ENCODE peak calls at places on chromosomes 16 and 17, in nine cellular contexts. T is CD8-positive, alpha-beta T cell; F is pancreas; K is Panc1; O is right cardiac atrium; L is psoas muscle; E is heart left ventricle; X is mucosa of descending colon; P is lower lobe of right lung. V is an unnamed sample.

GRCh38 chr16:68146583-68146982 is 61.4 kb downstream of the NFATC3 start:
- ATAC-seq in K (no peak), O (peak), T (no peak), P (peak), L (no peak), X (no peak), F (peak), E (peak), V (no peak)

GRCh38 chr17:44176671-44177501 is 6.4 kb downstream of the ASB16 start:
- ATAC-seq in L (no peak), E (peak), P (peak), K (no peak), X (no peak), T (no peak), O (peak), F (no peak), V (peak)

GRCh38 chr17:77089118-77089477 is 51.7 kb upstream of the SEC14L1 start:
- ATAC-seq in X (peak), O (peak), F (peak), L (peak), P (peak), K (no peak), E (peak), T (peak), V (no peak)

GRCh38 chr16:71626858-71627213 is 852 bp downstream of the MARVELD3 start:
- ATAC-seq in X (peak), T (no peak), P (peak), E (no peak), K (peak), L (no peak), O (peak), F (peak), V (no peak)

GRCh38 chr17:74194682-74195081 is 8.8 kb upstream of the RPL38 start:
- ATAC-seq in F (no peak), E (no peak), K (no peak), O (no peak), T (no peak), X (no peak), P (no peak), L (no peak), V (no peak)

GRCh38 chr17:15403276-15403939 is 62.0 kb upstream of the TEKT3 start:
- ATAC-seq in O (peak), K (no peak), L (no peak), F (no peak), T (no peak), E (peak), X (peak), P (no peak), V (no peak)

GRCh38 chr16:89536371-89536770 is 24.1 kb upstream of the RPL13 start:
- ATAC-seq in X (peak), E (no peak), F (no peak), L (no peak), O (no peak), T (no peak), P (no peak), K (no peak), V (no peak)

GRCh38 chr16:49528035-49528434 is 154.4 kb downstream of the C16orf78 start:
- ATAC-seq in L (no peak), T (peak), K (no peak), X (peak), O (peak), P (no peak), E (peak), F (no peak), V (peak)

GRCh38 chr17:63652106-63652505 is 29.9 kb downstream of the MAP3K3 start:
- ATAC-seq in T (no peak), X (no peak), L (no peak), F (no peak), E (peak), P (no peak), O (peak), K (no peak), V (no peak)

GRCh38 chr16:4386452-4386813 is 14.8 kb downstream of the VASN start:
- ATAC-seq in X (peak), P (no peak), K (peak), O (peak), T (no peak), E (peak), F (no peak), L (no peak), V (no peak)

GRCh38 chr16:4385789-4386451 is 14.3 kb downstream of the VASN start:
- ATAC-seq in X (no peak), L (no peak), T (no peak), E (no peak), P (no peak), F (no peak), K (no peak), O (no peak), V (no peak)

GRCh38 chr16:4383591-4384495 is 12.2 kb downstream of the VASN start:
- ATAC-seq in P (no peak), E (no peak), L (no peak), X (no peak), T (no peak), K (peak), F (no peak), O (no peak), V (no peak)

GRCh38 chr16:4384497-4384896 is 12.8 kb downstream of the VASN start:
- ATAC-seq in P (no peak), O (no peak), F (no peak), X (no peak), T (no peak), L (no peak), K (no peak), E (peak), V (no peak)

GRCh38 chr16:4385066-4385788 is 13.6 kb downstream of the VASN start:
- ATAC-seq in X (no peak), O (no peak), P (no peak), K (no peak), F (no peak), T (no peak), L (no peak), E (no peak), V (no peak)
- H3K4me3 ChIP-seq in X (no peak), O (no peak), P (no peak), K (no peak), F (no peak), T (no peak), L (no peak), E (no peak), V (no peak)

DNA sequence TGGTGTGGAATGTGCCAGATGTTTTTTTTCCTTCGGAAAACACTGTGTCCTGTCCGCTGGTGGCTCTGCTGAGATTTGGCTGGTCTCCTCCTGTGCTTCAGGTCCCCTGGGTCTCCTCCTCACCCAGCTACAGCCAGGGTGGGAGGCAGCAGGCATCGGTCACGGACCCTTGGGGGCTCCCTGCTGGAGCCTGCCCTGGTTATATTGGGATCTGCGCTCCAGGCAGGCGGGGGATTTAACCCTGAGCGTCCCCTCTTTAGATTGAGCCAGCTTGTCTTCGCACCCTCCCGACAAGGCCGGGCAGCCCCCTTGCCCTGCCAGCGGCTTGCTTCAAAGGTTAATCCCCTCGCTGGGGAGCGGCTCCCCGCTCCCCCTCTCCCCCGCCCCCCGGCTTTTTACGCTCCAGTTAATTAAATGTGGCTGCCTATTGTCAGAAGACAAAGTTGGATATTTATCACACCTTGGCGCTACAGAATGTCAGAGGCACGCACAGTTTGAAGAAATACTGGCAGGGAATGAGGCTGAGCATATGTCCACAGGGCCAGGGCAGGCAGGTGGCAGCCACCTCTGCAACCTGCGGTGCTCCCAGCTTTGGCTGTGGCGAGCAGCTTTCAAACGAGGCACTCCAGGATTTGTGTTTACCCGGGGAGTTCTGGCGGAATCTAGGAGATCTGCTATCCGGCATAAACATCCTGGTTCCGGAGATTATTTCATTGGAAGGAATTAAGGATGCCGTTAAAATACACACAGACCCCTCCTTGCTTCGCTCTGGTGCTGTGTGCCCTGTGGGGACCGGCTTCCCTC is 38.2 kb upstream of the GSE1 start:
- ATAC-seq in T (no peak), L (no peak), X (no peak), O (peak), E (no peak), K (no peak), P (no peak), F (peak), V (no peak)
- H3K4me3 ChIP-seq in T (no peak), L (no peak), X (no peak), O (no peak), E (peak), K (no peak), P (peak), F (no peak), V (no peak)

GRCh38 chr16:1779741-1780676 is 2.4 kb downstream of the SPSB3 start:
- ATAC-seq in L (no peak), F (no peak), E (no peak), K (no peak), T (no peak), P (no peak), X (no peak), O (no peak), V (no peak)
- H3K4me3 ChIP-seq in L (no peak), F (no peak), E (no peak), K (no peak), T (no peak), P (no peak), X (no peak), O (no peak), V (no peak)

DNA sequence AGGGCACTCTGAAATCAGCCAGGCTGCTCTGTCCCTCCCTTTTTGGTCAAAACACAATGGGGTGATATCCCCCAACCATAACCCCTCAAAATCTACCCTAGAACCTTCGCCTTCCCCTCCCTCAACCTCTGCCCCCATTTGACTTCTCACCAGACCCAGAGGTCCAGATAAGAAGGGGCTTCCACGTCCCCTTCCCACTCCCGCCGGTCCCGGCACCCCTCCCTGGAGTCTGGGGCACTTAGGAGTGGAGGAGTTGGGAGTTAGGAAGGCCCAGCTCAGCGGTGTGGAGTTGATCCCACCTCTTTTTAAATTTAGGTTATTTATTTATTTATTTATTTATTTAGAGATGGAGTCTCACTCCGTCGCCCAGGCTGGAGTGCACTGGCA is 619 bp upstream of the TMEM92 start:
- ATAC-seq in K (no peak), O (no peak), P (no peak), X (no peak), T (no peak), L (no peak), E (no peak), F (no peak), V (no peak)
- H3K4me3 ChIP-seq in K (no peak), O (no peak), P (peak), X (no peak), T (no peak), L (no peak), E (no peak), F (no peak), V (peak)

GRCh38 chr16:88429387-88430184 is 23.5 kb upstream of the ZFPM1 start:
- ATAC-seq in F (no peak), P (no peak), E (no peak), L (no peak), K (no peak), O (no peak), X (no peak), T (no peak), V (no peak)
- H3K4me3 ChIP-seq in F (no peak), P (peak), E (peak), L (peak), K (no peak), O (peak), X (no peak), T (peak), V (peak)

GRCh38 chr16:31108035-31108793 is at the start of gene BCKDK:
- ATAC-seq in T (peak), F (peak), P (peak), O (peak), L (peak), K (peak), X (peak), E (peak), V (peak)

GRCh38 chr16:31108794-31109558 is 790 bp downstream of the BCKDK start:
- ATAC-seq in X (peak), T (no peak), O (peak), L (no peak), P (no peak), K (no peak), F (no peak), E (no peak), V (no peak)

GRCh38 chr16:31107465-31107867 is 720 bp upstream of the BCKDK start:
- ATAC-seq in L (no peak), X (no peak), E (no peak), O (no peak), P (no peak), F (no peak), K (no peak), T (no peak), V (no peak)

GRCh38 chr16:31106509-31107464 is 1.4 kb upstream of the BCKDK start:
- ATAC-seq in T (no peak), E (no peak), P (no peak), K (no peak), F (no peak), X (no peak), L (no peak), O (no peak), V (no peak)

GRCh38 chr16:31105677-31106213 is 2.4 kb upstream of the BCKDK start:
- ATAC-seq in E (peak), O (peak), T (peak), P (peak), F (peak), K (peak), X (peak), L (peak), V (peak)
- H3K4me3 ChIP-seq in E (peak), O (no peak), T (no peak), P (peak), F (no peak), K (peak), X (no peak), L (peak), V (peak)

V was measured in gastroesophageal sphincter.